ENCODE peak calls at places on chromosomes 11 and 22, in five cellular contexts. One of them, this sample, is unnamed. For H3K27me3, the result is how much of the 10 kb centered on the place peaks cover.

GRCh38 chr11:126212089-126212660 is 593 bp downstream of the FAM118B start:
- DNase-seq in MG63: no peak
- DNase-seq in endodermal cell: no peak
- DNase-seq in kidney epithelial cell: no peak
- DNase-seq in body of pancreas: no peak
- DNase-seq in this sample: peak

GRCh38 chr11:23856654-23857053 is 640.2 kb upstream of the LUZP2 start:
- DNase-seq in MG63: no peak
- DNase-seq in endodermal cell: no peak
- DNase-seq in kidney epithelial cell: no peak
- DNase-seq in body of pancreas: no peak
- DNase-seq in this sample: peak

GRCh38 chr11:21511835-21512440 is 680.9 kb upstream of the ANO5 start:
- DNase-seq in body of pancreas: peak
- DNase-seq in kidney epithelial cell: peak
- DNase-seq in MG63: peak
- DNase-seq in endodermal cell: peak
- DNase-seq in this sample: peak

GRCh38 chr11:35272391-35272821 is 133.4 kb downstream of the CD44 start:
- DNase-seq in endodermal cell: no peak
- DNase-seq in MG63: no peak
- DNase-seq in body of pancreas: no peak
- DNase-seq in kidney epithelial cell: no peak
- DNase-seq in this sample: no peak

GRCh38 chr11:2708757-2709281 is 9.0 kb upstream of the KCNQ1OT1 start:
- DNase-seq in MG63: no peak
- DNase-seq in kidney epithelial cell: no peak
- DNase-seq in endodermal cell: no peak
- DNase-seq in body of pancreas: no peak
- DNase-seq in this sample: no peak

GRCh38 chr11:126103150-126103549 is 40.5 kb upstream of the CDON start:
- DNase-seq in kidney epithelial cell: no peak
- DNase-seq in endodermal cell: no peak
- DNase-seq in body of pancreas: no peak
- DNase-seq in MG63: no peak
- DNase-seq in this sample: no peak

GRCh38 chr11:64250875-64251721 is at the start of gene PLCB3:
- DNase-seq in endodermal cell: peak
- DNase-seq in MG63: peak
- DNase-seq in kidney epithelial cell: no peak
- DNase-seq in body of pancreas: peak
- DNase-seq in this sample: peak

GRCh38 chr22:25702046-25702445 is 39.9 kb upstream of the MYO18B start:
- DNase-seq in endodermal cell: no peak
- DNase-seq in body of pancreas: no peak
- DNase-seq in MG63: no peak
- DNase-seq in kidney epithelial cell: peak
- DNase-seq in this sample: peak

GRCh38 chr22:39545310-39546063 is 12.9 kb upstream of the RPS19BP1 start:
- DNase-seq in kidney epithelial cell: no peak
- DNase-seq in endodermal cell: peak
- DNase-seq in MG63: no peak
- DNase-seq in body of pancreas: peak
- DNase-seq in this sample: peak

GRCh38 chr11:126115820-126116319 is 53.2 kb upstream of the CDON start:
- DNase-seq in kidney epithelial cell: peak
- DNase-seq in endodermal cell: peak
- DNase-seq in body of pancreas: peak
- DNase-seq in MG63: peak
- DNase-seq in this sample: no peak

GRCh38 chr22:44733426-44734106 is 18.8 kb upstream of the ARHGAP8 start:
- DNase-seq in MG63: no peak
- DNase-seq in body of pancreas: no peak
- DNase-seq in kidney epithelial cell: no peak
- DNase-seq in endodermal cell: no peak
- DNase-seq in this sample: no peak

GRCh38 chr11:131512228-131512627 is 141.8 kb downstream of the NTM start:
- DNase-seq in kidney epithelial cell: no peak
- DNase-seq in MG63: no peak
- DNase-seq in body of pancreas: no peak
- DNase-seq in endodermal cell: no peak
- DNase-seq in this sample: no peak

GRCh38 chr22:36819112-36819511 is 2.3 kb upstream of the PVALB start:
- DNase-seq in endodermal cell: peak
- DNase-seq in body of pancreas: no peak
- DNase-seq in kidney epithelial cell: no peak
- DNase-seq in MG63: no peak
- DNase-seq in this sample: no peak

GRCh38 chr11:117669062-117669461 is 128.0 kb downstream of the DSCAML1 start:
- DNase-seq in body of pancreas: no peak
- DNase-seq in kidney epithelial cell: no peak
- DNase-seq in endodermal cell: no peak
- DNase-seq in MG63: no peak
- DNase-seq in this sample: no peak

GRCh38 chr11:62147545-62147944 is 23.7 kb downstream of the INCENP start:
- DNase-seq in MG63: no peak
- DNase-seq in body of pancreas: no peak
- DNase-seq in kidney epithelial cell: no peak
- DNase-seq in endodermal cell: peak
- DNase-seq in this sample: no peak

GRCh38 chr11:2314525-2315394 is 12.9 kb downstream of the TSPAN32 start:
- DNase-seq in body of pancreas: peak
- DNase-seq in MG63: peak
- DNase-seq in endodermal cell: no peak
- DNase-seq in kidney epithelial cell: no peak
- DNase-seq in this sample: no peak

GRCh38 chr22:17853066-17853465 is 78.8 kb upstream of the BID start:
- DNase-seq in MG63: no peak
- DNase-seq in body of pancreas: peak
- DNase-seq in kidney epithelial cell: no peak
- DNase-seq in endodermal cell: no peak
- DNase-seq in this sample: no peak

GRCh38 chr11:105000797-105001196 is 22.2 kb downstream of the CASP5 start:
- DNase-seq in body of pancreas: peak
- DNase-seq in endodermal cell: peak
- DNase-seq in kidney epithelial cell: no peak
- DNase-seq in MG63: no peak
- DNase-seq in this sample: no peak

GRCh38 chr22:38431266-38432010 is 23.6 kb downstream of the KCNJ4 start:
- DNase-seq in kidney epithelial cell: no peak
- DNase-seq in body of pancreas: no peak
- DNase-seq in MG63: no peak
- DNase-seq in endodermal cell: peak
- DNase-seq in this sample: no peak

GRCh38 chr22:19729507-19729906 is 6.2 kb downstream of the GP1BB start:
- DNase-seq in endodermal cell: no peak
- DNase-seq in kidney epithelial cell: no peak
- DNase-seq in body of pancreas: no peak
- DNase-seq in MG63: no peak
- DNase-seq in this sample: no peak

GRCh38 chr11:17413414-17414316 is 25.2 kb upstream of the KCNJ11 start:
- DNase-seq in kidney epithelial cell: no peak
- DNase-seq in endodermal cell: no peak
- DNase-seq in body of pancreas: peak
- DNase-seq in MG63: no peak
- DNase-seq in this sample: no peak

GRCh38 chr11:43130616-43131015 is 181.2 kb upstream of the API5 start:
- DNase-seq in body of pancreas: no peak
- DNase-seq in endodermal cell: peak
- DNase-seq in MG63: no peak
- DNase-seq in kidney epithelial cell: no peak
- DNase-seq in this sample: no peak

GRCh38 chr11:69983897-69984438 is 94.1 kb upstream of the ANO1 start:
- DNase-seq in endodermal cell: no peak
- DNase-seq in body of pancreas: no peak
- DNase-seq in kidney epithelial cell: no peak
- DNase-seq in MG63: no peak
- DNase-seq in this sample: no peak

GRCh38 chr11:132831272-132831671 is 701.0 kb downstream of the OPCML start:
- DNase-seq in MG63: no peak
- DNase-seq in kidney epithelial cell: no peak
- DNase-seq in body of pancreas: no peak
- DNase-seq in endodermal cell: no peak
- DNase-seq in this sample: no peak

GRCh38 chr11:46330154-46330886 is 16.9 kb upstream of the DGKZ start:
- DNase-seq in kidney epithelial cell: no peak
- DNase-seq in body of pancreas: no peak
- DNase-seq in MG63: no peak
- DNase-seq in endodermal cell: peak
- DNase-seq in this sample: no peak

GRCh38 chr11:58688779-58689503 is 42.8 kb downstream of the GLYAT start:
- DNase-seq in body of pancreas: no peak
- DNase-seq in MG63: peak
- DNase-seq in endodermal cell: no peak
- DNase-seq in kidney epithelial cell: peak
- DNase-seq in this sample: peak

GRCh38 chr22:46484156-46484860 is 53.1 kb downstream of the CELSR1 start:
- DNase-seq in body of pancreas: no peak
- DNase-seq in endodermal cell: no peak
- DNase-seq in kidney epithelial cell: no peak
- DNase-seq in MG63: no peak
- DNase-seq in this sample: no peak

GRCh38 chr22:46481386-46481785 is 56.0 kb downstream of the CELSR1 start:
- DNase-seq in kidney epithelial cell: no peak
- DNase-seq in endodermal cell: no peak
- DNase-seq in body of pancreas: no peak
- DNase-seq in MG63: no peak
- DNase-seq in this sample: no peak

GRCh38 chr22:46482311-46482710 is 55.1 kb downstream of the CELSR1 start:
- DNase-seq in MG63: no peak
- DNase-seq in kidney epithelial cell: no peak
- DNase-seq in endodermal cell: no peak
- DNase-seq in body of pancreas: no peak
- DNase-seq in this sample: no peak

GRCh38 chr22:46484861-46485595 is 52.4 kb downstream of the CELSR1 start:
- DNase-seq in MG63: no peak
- DNase-seq in endodermal cell: no peak
- DNase-seq in kidney epithelial cell: peak
- DNase-seq in body of pancreas: no peak
- DNase-seq in this sample: no peak

DNA sequence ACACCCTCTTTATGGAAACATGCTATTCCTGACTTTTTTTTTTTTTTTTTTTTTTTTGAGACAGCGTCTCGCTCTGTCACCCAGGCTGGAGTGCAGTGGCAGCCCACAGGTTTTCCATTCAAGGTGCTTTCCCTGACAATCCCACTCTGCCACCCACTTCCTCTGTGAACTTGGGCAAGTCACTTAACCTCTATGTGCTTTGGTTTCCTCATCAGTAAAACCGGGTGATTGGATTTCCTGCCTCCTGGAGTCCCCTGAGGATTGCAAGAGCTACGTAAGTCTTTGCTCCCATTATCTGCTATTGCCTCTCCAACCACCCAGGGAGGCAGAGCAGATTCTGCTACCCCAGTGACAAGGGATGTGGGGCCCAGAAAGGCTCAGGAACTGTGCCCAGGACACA is 54.1 kb downstream of the CELSR1 start:
- DNase-seq in endodermal cell: no peak
- DNase-seq in MG63: no peak
- DNase-seq in kidney epithelial cell: no peak
- DNase-seq in body of pancreas: no peak
- DNase-seq in this sample: no peak
- H3K27me3 ChIP-seq in endodermal cell: under half
- H3K27me3 ChIP-seq in MG63: under half
- H3K27me3 ChIP-seq in kidney epithelial cell: under half
- H3K27me3 ChIP-seq in body of pancreas: under half
- H3K27me3 ChIP-seq in this sample: under half

GRCh38 chr11:1200611-1201191 is 22.2 kb upstream of the MUC5B start:
- DNase-seq in kidney epithelial cell: no peak
- DNase-seq in body of pancreas: no peak
- DNase-seq in MG63: no peak
- DNase-seq in endodermal cell: no peak
- DNase-seq in this sample: no peak

GRCh38 chr11:1197886-1198765 is 24.7 kb upstream of the MUC5B start:
- DNase-seq in body of pancreas: peak
- DNase-seq in kidney epithelial cell: no peak
- DNase-seq in endodermal cell: peak
- DNase-seq in MG63: no peak
- DNase-seq in this sample: no peak

GRCh38 chr11:1197431-1197885 is 25.4 kb upstream of the MUC5B start:
- DNase-seq in MG63: no peak
- DNase-seq in body of pancreas: peak
- DNase-seq in kidney epithelial cell: no peak
- DNase-seq in endodermal cell: no peak
- DNase-seq in this sample: no peak

GRCh38 chr11:1199689-1200610 is 22.9 kb upstream of the MUC5B start:
- DNase-seq in MG63: no peak
- DNase-seq in body of pancreas: no peak
- DNase-seq in endodermal cell: peak
- DNase-seq in kidney epithelial cell: no peak
- DNase-seq in this sample: peak

GRCh38 chr11:1198766-1199688 is 23.8 kb upstream of the MUC5B start:
- DNase-seq in kidney epithelial cell: no peak
- DNase-seq in endodermal cell: peak
- DNase-seq in MG63: no peak
- DNase-seq in body of pancreas: no peak
- DNase-seq in this sample: no peak
- H3K27me3 ChIP-seq in kidney epithelial cell: under half
- H3K27me3 ChIP-seq in endodermal cell: under half
- H3K27me3 ChIP-seq in MG63: under half
- H3K27me3 ChIP-seq in body of pancreas: under half
- H3K27me3 ChIP-seq in this sample: under half

DNA sequence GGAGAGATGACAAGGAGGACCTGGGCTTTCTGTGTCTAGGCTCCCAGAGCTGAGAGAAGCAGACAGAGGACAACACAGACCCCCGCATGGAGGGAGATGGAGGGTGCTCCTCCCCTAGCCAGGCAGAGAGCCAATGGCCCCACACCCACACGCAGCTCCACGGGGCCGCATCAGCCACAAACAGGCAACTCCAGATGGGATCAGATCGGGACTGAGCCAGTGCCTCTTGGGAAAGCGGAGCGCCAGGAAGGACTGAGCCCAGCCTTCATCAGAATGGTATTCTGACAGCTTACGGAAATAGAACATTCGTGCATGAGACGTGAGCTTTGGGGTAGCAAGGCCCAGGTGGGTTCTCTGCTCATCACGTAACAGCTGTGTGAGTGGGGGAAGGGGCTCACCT is 1423.7 kb downstream of the BRD1 start:
- DNase-seq in body of pancreas: no peak
- DNase-seq in endodermal cell: no peak
- DNase-seq in MG63: no peak
- DNase-seq in kidney epithelial cell: no peak
- DNase-seq in this sample: no peak
- H3K27me3 ChIP-seq in body of pancreas: under half
- H3K27me3 ChIP-seq in endodermal cell: under half
- H3K27me3 ChIP-seq in MG63: under half
- H3K27me3 ChIP-seq in kidney epithelial cell: under half
- H3K27me3 ChIP-seq in this sample: under half

DNA sequence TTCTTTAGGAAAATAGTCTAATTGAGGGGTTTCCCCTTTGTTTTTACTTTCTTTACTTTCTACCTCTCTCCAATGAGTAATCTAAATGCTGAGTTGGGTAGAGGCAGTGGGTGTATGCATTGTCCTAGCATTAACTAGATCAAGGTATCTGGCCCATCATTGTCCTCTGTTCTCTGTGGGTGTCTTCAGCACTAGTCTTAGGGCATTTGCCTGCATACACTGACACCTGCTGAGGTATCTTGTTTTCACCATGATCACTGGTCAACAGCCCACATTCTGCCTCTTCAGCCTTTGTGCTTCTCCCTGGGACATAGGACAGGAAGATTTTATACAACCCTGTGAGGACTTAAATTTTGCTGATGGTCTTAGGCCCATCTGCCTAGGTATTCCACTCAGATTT is 371.1 kb downstream of the RAB38 start:
- DNase-seq in body of pancreas: no peak
- DNase-seq in MG63: no peak
- DNase-seq in endodermal cell: peak
- DNase-seq in kidney epithelial cell: no peak
- DNase-seq in this sample: no peak
- H3K27me3 ChIP-seq in body of pancreas: under half
- H3K27me3 ChIP-seq in MG63: under half
- H3K27me3 ChIP-seq in endodermal cell: under half
- H3K27me3 ChIP-seq in kidney epithelial cell: under half
- H3K27me3 ChIP-seq in this sample: under half

This sample was measured in mammary epithelial cell.